ENCODE peak calls at places on chromosomes 5 and 9, in four cellular contexts. E, C, V and B are unnamed samples.

GRCh38 chr9:34047864-34048729 is 590 bp downstream of the UBAP2 start:
- DNase-seq in C (peak), V (peak), E (no peak), B (peak)

GRCh38 chr5:38453506-38453905 is 102.9 kb downstream of the LIFR start:
- DNase-seq in C (no peak), E (no peak), V (no peak), B (no peak)

GRCh38 chr5:124932791-124933600 is 186.6 kb upstream of the ZNF608 start:
- DNase-seq in C (peak), V (no peak), E (no peak), B (peak)

GRCh38 chr5:72637058-72637457 is 129.8 kb upstream of the ZNF366 start:
- DNase-seq in C (no peak), V (no peak), E (no peak), B (no peak)

GRCh38 chr9:89357331-89358197 is 39.3 kb downstream of the SECISBP2 start:
- DNase-seq in E (no peak), C (no peak), V (no peak), B (peak)

GRCh38 chr9:38068866-38069628 is at the start of gene SHB:
- DNase-seq in C (peak), E (no peak), V (peak), B (peak)

GRCh38 chr9:70003786-70004185 is 39.9 kb upstream of the MAMDC2 start:
- DNase-seq in C (no peak), V (no peak), E (no peak), B (no peak)

GRCh38 chr5:132263548-132264261 is 6.2 kb downstream of the PDLIM4 start:
- DNase-seq in C (no peak), E (peak), V (no peak), B (peak)

DNA sequence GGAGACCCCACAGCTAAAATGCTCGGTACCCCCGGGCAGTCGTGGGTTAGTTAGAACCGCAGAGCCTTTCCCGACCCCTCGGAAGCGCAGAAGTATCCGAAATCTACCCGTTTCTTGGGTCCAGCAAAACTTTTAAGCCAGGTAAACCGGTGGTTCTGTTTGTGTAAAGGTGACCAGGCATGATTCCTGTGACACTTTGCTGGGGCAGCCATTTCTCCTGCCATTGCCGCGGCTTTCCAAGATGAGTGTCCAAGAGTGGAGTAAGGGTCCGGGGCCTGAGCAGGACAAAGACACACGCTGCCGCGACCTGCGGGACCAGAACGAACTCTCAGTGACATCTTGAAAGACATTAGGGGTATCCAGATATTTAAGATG is 655 bp downstream of the MARVELD2 start:
- DNase-seq in E (no peak), C (peak), V (peak), B (no peak)
- H3K4me3 ChIP-seq in E (peak), C (peak), V (peak), B (no peak)

GRCh38 chr9:137035507-137035834 is 3.6 kb upstream of the FUT7 start:
- DNase-seq in E (no peak), V (peak), C (no peak), B (no peak)

GRCh38 chr9:137032893-137033292 is 1.0 kb upstream of the FUT7 start:
- DNase-seq in V (no peak), C (no peak), E (no peak), B (no peak)

GRCh38 chr9:137035937-137036336 is 4.0 kb upstream of the FUT7 start:
- DNase-seq in E (no peak), C (no peak), V (no peak), B (no peak)

GRCh38 chr9:137034709-137035506 is 3.0 kb upstream of the FUT7 start:
- DNase-seq in V (peak), E (peak), C (peak), B (peak)

DNA sequence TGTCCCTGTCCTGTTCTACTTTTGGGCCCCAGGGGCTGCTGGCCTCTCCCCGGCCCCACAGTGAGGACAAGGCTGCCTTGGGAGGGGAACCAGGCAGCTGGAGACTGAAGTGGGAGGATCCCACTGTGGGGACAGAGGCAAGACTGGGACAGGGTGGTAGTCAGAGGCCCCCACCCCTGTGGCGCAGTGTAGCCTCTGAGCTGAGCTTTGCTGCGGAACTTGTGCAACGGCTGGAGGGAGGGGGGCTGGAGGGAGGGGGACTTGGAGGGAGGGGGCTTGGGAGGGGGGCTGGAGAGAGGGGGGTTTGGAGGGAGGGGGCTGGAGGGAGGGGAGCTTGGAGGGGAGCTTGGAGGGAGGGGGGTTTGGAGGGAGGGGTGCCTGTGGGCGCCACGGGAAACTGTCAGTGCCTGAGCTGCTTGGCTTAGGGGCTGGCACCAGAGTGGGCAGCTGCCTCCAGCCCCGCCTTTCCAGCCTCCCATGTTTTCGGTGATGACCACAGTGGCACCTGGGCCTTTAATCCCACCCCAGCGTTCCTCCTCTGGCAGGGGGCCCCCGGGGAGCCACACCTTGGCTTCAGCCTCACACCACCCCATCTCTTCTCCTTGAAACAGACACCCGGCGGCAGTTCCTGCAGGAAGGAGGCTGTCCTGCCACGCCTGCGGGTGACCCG is 2.3 kb upstream of the FUT7 start:
- DNase-seq in C (no peak), E (no peak), V (no peak), B (no peak)
- H3K4me3 ChIP-seq in C (no peak), E (no peak), V (no peak), B (no peak)

GRCh38 chr5:2003690-2004365 is 121.1 kb upstream of the IRX4 start:
- DNase-seq in C (no peak), V (no peak), E (no peak), B (no peak)
- H3K4me3 ChIP-seq in C (no peak), V (no peak), E (no peak), B (no peak)

DNA sequence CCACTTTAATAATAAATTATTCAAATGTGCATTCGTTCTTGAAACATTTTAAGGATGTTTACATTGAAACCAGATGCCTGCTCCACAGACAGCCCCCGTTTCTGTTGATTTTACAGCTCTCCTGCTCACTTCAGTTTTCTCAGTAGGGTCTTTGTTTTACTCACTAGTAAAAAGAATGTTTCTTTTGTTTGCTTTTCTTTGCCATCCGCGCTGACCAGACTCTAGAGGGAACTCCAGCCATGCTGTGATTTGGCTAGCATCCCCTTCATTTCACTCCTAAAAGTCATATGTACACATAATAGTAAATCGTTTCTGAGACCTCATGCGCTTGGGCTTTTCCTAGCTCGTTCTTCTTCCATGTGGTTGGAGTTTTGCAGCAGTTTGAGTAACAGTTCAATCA is 28.7 kb upstream of the PALM2AKAP2 start:
- DNase-seq in C (peak), V (peak), E (peak), B (peak)
- H3K4me3 ChIP-seq in C (no peak), V (no peak), E (peak), B (peak)

GRCh38 chr5:146229222-146229621 is 25.8 kb downstream of the RBM27 start:
- DNase-seq in C (no peak), V (no peak), E (no peak), B (no peak)

GRCh38 chr5:146238973-146239372 is 35.6 kb downstream of the RBM27 start:
- DNase-seq in V (no peak), C (no peak), E (no peak), B (no peak)

GRCh38 chr5:146233441-146233840 is 30.0 kb downstream of the RBM27 start:
- DNase-seq in C (no peak), V (no peak), E (no peak), B (no peak)
- H3K4me3 ChIP-seq in C (no peak), V (no peak), E (no peak), B (no peak)